ENCODE peak calls at places on chromosome 14, in six cellular contexts. C is adrenal gland, V is OCI-LY7, N is mucosa of descending colon, X is tibial artery, G is WTC11. F is an unnamed sample.

GRCh38 chr14:64705406-64706118 is 1.3 kb downstream of the PLEKHG3 start:
- DNase-seq in C (no peak), G (no peak), V (no peak), N (peak; percentile 64), X (peak; percentile 83), F (peak; percentile 27)

GRCh38 chr14:103519837-103520212 is 2.8 kb downstream of the CKB start:
- DNase-seq in C (peak; percentile 60), V (no peak), G (no peak), N (peak; percentile 59), X (peak; percentile 78), F (peak; percentile 54)

GRCh38 chr14:91611528-91611927 is 101.4 kb upstream of the PPP4R3A start:
- DNase-seq in G (no peak), X (no peak), C (no peak), V (no peak), N (no peak), F (no peak)

GRCh38 chr14:34098045-34098984 is 147.4 kb upstream of the EGLN3 start:
- DNase-seq in X (no peak), G (peak; percentile 25), N (no peak), V (no peak), C (peak; percentile 44), F (peak; percentile 35)

GRCh38 chr14:91373591-91374245 is 43.9 kb downstream of the CCDC88C start:
- DNase-seq in G (no peak), C (no peak), X (no peak), V (peak; percentile 74), N (peak; percentile 27), F (peak; percentile 68)

GRCh38 chr14:95018845-95019244 is 138.5 kb downstream of the DICER1 start:
- DNase-seq in V (no peak), N (no peak), C (no peak), X (no peak), G (no peak), F (no peak)

GRCh38 chr14:77123381-77124344 is 17.9 kb downstream of the ZDHHC22 start:
- DNase-seq in V (peak; percentile 65), N (peak; percentile 93), G (no peak), C (peak; percentile 80), X (no peak), F (no peak)

GRCh38 chr14:69712217-69712565 is 54.8 kb upstream of the SRSF5 start:
- DNase-seq in N (no peak), V (no peak), X (no peak), G (no peak), C (no peak), F (no peak)

GRCh38 chr14:22471545-22472121 is 117.4 kb downstream of the DAD1 start:
- DNase-seq in V (peak; percentile 84), G (peak; percentile 68), X (no peak), N (peak; percentile 54), C (peak; percentile 47), F (peak; percentile 70)

GRCh38 chr14:89266754-89267153 is 150.3 kb downstream of the FOXN3 start:
- DNase-seq in X (no peak), C (no peak), G (no peak), N (no peak), V (no peak), F (no peak)

DNA sequence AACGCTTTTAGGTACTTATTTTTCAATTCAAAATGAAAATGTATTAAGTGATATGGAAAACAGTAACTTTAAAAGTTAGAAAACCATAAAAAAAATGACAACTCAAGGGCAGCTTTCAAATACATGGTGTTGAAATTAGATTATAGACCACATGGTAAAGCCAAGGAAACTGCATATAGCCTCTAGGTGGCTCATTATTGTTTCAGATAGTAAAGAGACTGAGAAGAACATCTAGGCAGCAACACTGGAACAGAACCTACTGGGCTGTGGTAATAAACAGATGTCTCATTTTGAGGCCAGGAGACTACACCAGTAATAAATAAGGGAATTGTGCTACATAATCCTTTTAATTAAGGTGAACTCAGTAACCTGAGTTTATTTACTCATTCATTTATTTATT is 13.0 kb downstream of the FBXO33 start:
- DNase-seq in N (no peak), C (no peak), X (no peak), V (no peak), G (no peak), F (no peak)
- TF ChIP-seq CTCF in N (no peak), C (no peak), X (no peak), V (peak; percentile 43), G (no peak), F (no peak)

GRCh38 chr14:29529418-29529817 is 398.2 kb downstream of the PRKD1 start:
- DNase-seq in G (no peak), C (no peak), V (no peak), N (no peak), X (no peak), F (peak; percentile 44)
- TF ChIP-seq CTCF in G (peak; percentile 34), C (peak; percentile 15), V (peak; percentile 63), N (no peak), X (no peak), F (peak; percentile 85)

GRCh38 chr14:36070056-36071043 is 106.2 kb downstream of the PTCSC3 start:
- DNase-seq in C (peak; percentile 68), X (no peak), V (peak; percentile 57), N (no peak), G (peak; percentile 79), F (peak; percentile 83)
- TF ChIP-seq CTCF in C (peak; percentile 61), X (peak; percentile 25), V (peak; percentile 83), N (no peak), G (peak; percentile 39), F (peak; percentile 2)

GRCh38 chr14:78933948-78934524 is 763.9 kb downstream of the NRXN3 start:
- DNase-seq in N (no peak), G (no peak), V (peak; percentile 11), X (no peak), C (no peak), F (no peak)
- TF ChIP-seq CTCF in N (no peak), G (peak; percentile 56), V (peak; percentile 75), X (peak; percentile 23), C (peak; percentile 29), F (peak; percentile 56)

GRCh38 chr14:106826833-106827369 is 1300.5 kb downstream of the TMEM121 start:
- DNase-seq in X (no peak), V (no peak), C (no peak), N (no peak), G (no peak), F (no peak)

DNA sequence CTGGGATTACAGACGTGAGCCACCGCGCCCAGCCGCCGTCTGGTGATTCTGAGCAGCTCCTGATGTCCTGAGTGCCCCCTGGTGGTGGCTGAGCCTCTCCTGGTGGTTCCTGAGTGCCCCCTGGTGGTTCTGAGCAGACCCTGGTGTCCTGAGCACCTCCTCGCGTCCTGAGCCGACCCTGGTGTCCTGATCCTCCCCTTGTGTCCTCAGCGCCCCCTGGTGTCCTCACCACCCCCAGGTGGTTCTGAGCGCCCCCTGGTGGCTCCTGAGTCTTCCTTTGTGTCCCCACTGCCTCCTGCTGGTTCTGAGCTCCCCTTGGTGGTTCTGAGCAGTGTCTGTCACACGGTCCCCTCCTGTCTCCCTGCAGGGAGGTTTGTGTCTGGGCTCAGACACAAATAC is 1304.9 kb downstream of the TMEM121 start:
- DNase-seq in N (peak; percentile 71), G (peak; percentile 18), V (peak; percentile 91), X (no peak), C (peak; percentile 43), F (no peak)
- TF ChIP-seq CTCF in N (no peak), G (peak; percentile 25), V (peak; percentile 87), X (no peak), C (peak; percentile 38), F (no peak)

GRCh38 chr14:73744874-73745529 is 30.8 kb upstream of the PNMA1 start:
- DNase-seq in X (no peak), V (peak; percentile 15), G (no peak), N (peak; percentile 88), C (no peak), F (no peak)

GRCh38 chr14:73748858-73749357 is 34.7 kb upstream of the PNMA1 start:
- DNase-seq in N (no peak), C (no peak), G (no peak), X (no peak), V (no peak), F (no peak)

GRCh38 chr14:73745571-73746539 is 31.7 kb upstream of the PNMA1 start:
- DNase-seq in X (no peak), N (no peak), G (no peak), V (no peak), C (no peak), F (no peak)

GRCh38 chr14:73747386-73748211 is 33.4 kb upstream of the PNMA1 start:
- DNase-seq in X (no peak), N (no peak), G (no peak), V (no peak), C (no peak), F (no peak)

DNA sequence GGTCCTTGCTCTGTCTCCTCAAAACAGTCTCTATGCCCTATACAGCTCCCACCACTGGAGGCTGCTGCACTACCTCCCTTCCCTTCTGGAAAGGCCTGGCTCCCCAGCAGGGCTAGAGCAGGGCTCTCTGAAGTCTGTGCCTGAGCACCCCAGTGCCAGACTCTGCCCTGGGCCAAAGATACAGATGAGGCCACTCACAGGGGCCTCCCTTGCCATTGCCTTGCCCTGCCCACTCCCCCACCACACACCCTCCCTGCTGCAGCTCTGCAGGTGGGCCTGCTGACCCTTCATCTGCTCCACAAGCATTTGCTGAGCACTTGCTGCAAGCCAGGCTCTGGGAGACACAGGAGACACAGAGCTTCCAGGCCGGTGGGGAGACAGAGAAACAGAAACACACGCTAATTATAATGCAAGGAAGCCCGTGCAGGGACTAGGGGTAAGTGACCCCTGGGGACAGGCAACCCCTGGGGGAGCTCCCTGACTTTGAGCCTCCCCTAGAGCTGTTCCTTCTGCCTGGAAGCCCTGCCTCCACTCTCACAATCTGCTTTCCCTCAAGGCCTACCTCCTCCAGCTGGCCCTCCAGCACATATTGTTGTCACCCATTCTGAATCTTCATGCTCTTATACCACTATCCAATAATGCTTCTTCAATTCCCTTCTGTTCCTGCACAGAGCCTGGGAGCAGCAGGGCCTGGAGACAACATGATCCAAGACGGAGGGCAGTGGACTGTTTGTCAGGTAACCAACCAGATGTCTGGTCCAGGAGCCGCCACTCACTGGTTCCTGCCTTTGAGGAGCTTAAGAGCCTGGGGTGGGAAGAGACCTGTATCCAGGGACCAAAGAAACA is 32.6 kb upstream of the PNMA1 start:
- DNase-seq in X (no peak), G (peak; percentile 22), N (peak; percentile 54), V (peak; percentile 18), C (no peak), F (no peak)
- TF ChIP-seq CTCF in X (no peak), G (no peak), N (no peak), V (peak; percentile 41), C (no peak), F (peak; percentile 11)

GRCh38 chr14:61328629-61329262 is 7.4 kb downstream of the PRKCH start:
- DNase-seq in N (no peak), X (no peak), G (no peak), C (no peak), V (no peak), F (no peak)

GRCh38 chr14:61329478-61330051 is 8.2 kb downstream of the PRKCH start:
- DNase-seq in X (no peak), N (no peak), V (peak; percentile 30), G (no peak), C (no peak), F (no peak)

GRCh38 chr14:61323970-61324369 is 2.6 kb downstream of the PRKCH start:
- DNase-seq in V (no peak), N (no peak), C (no peak), G (no peak), X (no peak), F (no peak)

GRCh38 chr14:61326149-61326548 is 4.8 kb downstream of the PRKCH start:
- DNase-seq in X (no peak), N (no peak), V (no peak), C (no peak), G (no peak), F (no peak)

GRCh38 chr14:61326847-61327246 is 5.5 kb downstream of the PRKCH start:
- DNase-seq in X (peak; percentile 83), G (peak; percentile 38), V (no peak), C (peak; percentile 76), N (no peak), F (no peak)
- TF ChIP-seq CTCF in X (no peak), G (no peak), V (no peak), C (no peak), N (no peak), F (no peak)

F was measured in glutamatergic neuron.